ENCODE peak calls at places on chromosome 17, in six cellular contexts. V is H1, B is H9, O is IMR-90, E is neuronal stem cell, Q is mesendoderm. H is an unnamed sample.
A peak's percentile ranks its signal among the peaks of the same experiment; 100 is the strongest.

GRCh38 chr17:74759941-74760340 is 11.5 kb downstream of the NHERF1 start:
- DNase-seq in Q (peak; percentile 69), O (no peak), B (no peak), V (no peak), E (no peak), H (no peak)

GRCh38 chr17:70365098-70365583 is 195.8 kb downstream of the KCNJ2 start:
- DNase-seq in B (no peak), V (no peak), E (no peak), Q (peak; percentile 34), O (peak; percentile 78), H (peak; percentile 81)

GRCh38 chr17:66542183-66542966 is 240.0 kb downstream of the PRKCA start:
- DNase-seq in V (no peak), B (no peak), O (peak; percentile 53), E (no peak), Q (no peak), H (peak; percentile 78)

GRCh38 chr17:73625975-73626706 is 18.1 kb downstream of the SDK2 start:
- DNase-seq in B (no peak), V (no peak), O (no peak), Q (peak; percentile 70), E (no peak), H (no peak)

GRCh38 chr17:53797497-53797896 is 25.2 kb upstream of the KIF2B start:
- DNase-seq in O (no peak), E (no peak), B (no peak), V (no peak), Q (no peak), H (no peak)

GRCh38 chr17:41301916-41302901 is at the start of gene KRTAP29-1:
- DNase-seq in Q (no peak), E (no peak), V (no peak), O (no peak), B (no peak), H (no peak)

GRCh38 chr17:50898369-50899004 is 32.3 kb upstream of the TOB1 start:
- DNase-seq in E (no peak), O (no peak), B (no peak), Q (no peak), V (no peak), H (no peak)

GRCh38 chr17:80845863-80846671 is 145.6 kb upstream of the CHMP6 start:
- DNase-seq in V (no peak), O (no peak), Q (no peak), B (no peak), E (no peak), H (no peak)

GRCh38 chr17:78669975-78670518 is 92.9 kb upstream of the DNAH17 start:
- DNase-seq in V (no peak), E (no peak), B (no peak), O (no peak), Q (no peak), H (no peak)

GRCh38 chr17:35294756-35295155 is 51.9 kb downstream of the SLFN5 start:
- DNase-seq in E (no peak), O (no peak), Q (no peak), B (no peak), V (no peak), H (no peak)

GRCh38 chr17:67011527-67012175 is 32.7 kb upstream of the CACNG1 start:
- DNase-seq in V (no peak), Q (no peak), B (no peak), E (no peak), O (no peak), H (no peak)

GRCh38 chr17:42660692-42661345 is 1.7 kb downstream of the TUBG2 start:
- DNase-seq in E (no peak), Q (peak; percentile 21), O (peak; percentile 72), B (no peak), V (no peak), H (peak; percentile 86)

GRCh38 chr17:81202318-81202717 is 20.4 kb downstream of the CEP131 start:
- DNase-seq in Q (no peak), E (no peak), V (no peak), O (no peak), B (no peak), H (no peak)

GRCh38 chr17:79837888-79838540 is 1.2 kb downstream of the CBX4 start:
- DNase-seq in O (no peak), B (no peak), Q (no peak), V (no peak), E (no peak), H (no peak)

GRCh38 chr17:2883544-2884203 is 87.4 kb downstream of the RAP1GAP2 start:
- DNase-seq in V (no peak), B (no peak), O (peak; percentile 62), Q (peak; percentile 73), E (no peak), H (peak; percentile 29)

GRCh38 chr17:63116228-63116627 is 150.2 kb downstream of the TANC2 start:
- DNase-seq in Q (peak; percentile 68), V (no peak), O (no peak), B (no peak), E (no peak), H (no peak)
- H3K4ac ChIP-seq in Q (no peak overlapping the region), V (no peak overlapping the region), O (no peak overlapping the region), B (no peak overlapping the region), E (no peak overlapping the region), H (no peak overlapping the region)

GRCh38 chr17:76542566-76542971 is 2.7 kb downstream of the PRCD start:
- DNase-seq in E (no peak), O (no peak), B (no peak), V (no peak), Q (no peak), H (no peak)

GRCh38 chr17:76538941-76539340 is 903 bp upstream of the PRCD start:
- DNase-seq in B (no peak), V (no peak), O (no peak), Q (no peak), E (no peak), H (no peak)

GRCh38 chr17:76539631-76540271 is at the start of gene PRCD:
- DNase-seq in B (peak; percentile 58), Q (peak; percentile 71), E (no peak), O (no peak), V (no peak), H (peak; percentile 34)

GRCh38 chr17:76541739-76542450 is 2.1 kb downstream of the PRCD start:
- DNase-seq in E (no peak), O (no peak), B (no peak), V (no peak), Q (no peak), H (no peak)

DNA sequence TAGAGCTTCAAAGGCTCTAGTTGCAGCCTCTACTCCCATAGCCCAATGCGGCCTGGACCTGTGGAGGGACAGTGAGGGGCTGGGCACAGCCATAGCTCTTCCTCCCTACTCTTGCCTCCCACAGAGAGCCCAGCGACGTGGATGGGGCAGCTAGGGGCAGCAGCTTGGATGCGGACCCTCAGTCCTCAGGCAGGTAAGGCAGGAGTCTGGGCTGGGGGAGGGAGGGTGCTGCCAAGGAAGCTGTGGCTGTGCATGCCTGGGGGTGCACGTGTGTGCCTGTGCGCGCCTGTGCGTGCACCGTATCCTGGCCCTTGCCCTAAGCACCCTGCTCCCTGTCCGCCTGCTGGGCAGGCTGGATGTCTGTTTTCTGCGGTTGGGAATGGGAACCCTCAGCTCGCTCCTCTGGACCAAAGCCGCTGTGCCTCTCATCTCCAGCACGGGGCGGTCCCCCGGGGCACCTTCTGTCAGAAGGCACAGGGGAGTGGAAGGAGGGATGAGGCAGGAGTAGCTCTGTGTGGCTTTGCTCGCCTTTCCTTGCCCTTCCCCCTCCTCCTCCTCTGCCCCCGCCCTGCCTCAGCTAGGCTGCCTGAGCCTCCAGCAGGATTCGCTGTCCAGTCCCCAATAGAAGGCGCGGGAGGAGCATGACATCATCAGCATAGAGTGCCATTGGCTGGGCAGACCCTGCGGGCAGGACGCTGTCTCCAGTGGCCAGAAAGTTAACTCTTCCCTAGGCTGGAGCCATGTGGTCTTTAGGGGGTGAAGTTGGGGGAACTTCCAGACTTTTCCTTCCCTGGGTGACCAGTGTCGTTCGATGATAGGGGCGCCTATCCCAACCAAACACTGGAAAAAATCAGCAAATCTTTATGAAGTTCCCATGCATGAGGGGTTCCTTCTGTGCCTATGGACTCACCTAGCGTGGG is 797 bp downstream of the PRCD start:
- DNase-seq in O (peak; percentile 94), E (peak; percentile 87), Q (peak; percentile 99), V (peak; percentile 92), B (peak; percentile 100), H (peak; percentile 98)
- H3K27ac ChIP-seq in O (peak overlapping the region; percentile 62), E (no peak overlapping the region), Q (no peak overlapping the region), V (no peak overlapping the region), B (no peak overlapping the region), H (peak overlapping the region; percentile 65)

GRCh38 chr17:15350777-15351486 is 9.5 kb upstream of the TEKT3 start:
- DNase-seq in E (no peak), Q (no peak), B (no peak), O (no peak), V (no peak), H (peak; percentile 80)

GRCh38 chr17:15354256-15354655 is 12.9 kb upstream of the TEKT3 start:
- DNase-seq in E (no peak), O (no peak), V (no peak), Q (no peak), B (no peak), H (no peak)

GRCh38 chr17:15349119-15349518 is 7.7 kb upstream of the TEKT3 start:
- DNase-seq in V (no peak), Q (peak; percentile 13), B (no peak), O (no peak), E (no peak), H (no peak)

GRCh38 chr17:15351487-15351840 is 10.1 kb upstream of the TEKT3 start:
- DNase-seq in Q (peak; percentile 71), V (no peak), E (no peak), O (no peak), B (no peak), H (no peak)

DNA sequence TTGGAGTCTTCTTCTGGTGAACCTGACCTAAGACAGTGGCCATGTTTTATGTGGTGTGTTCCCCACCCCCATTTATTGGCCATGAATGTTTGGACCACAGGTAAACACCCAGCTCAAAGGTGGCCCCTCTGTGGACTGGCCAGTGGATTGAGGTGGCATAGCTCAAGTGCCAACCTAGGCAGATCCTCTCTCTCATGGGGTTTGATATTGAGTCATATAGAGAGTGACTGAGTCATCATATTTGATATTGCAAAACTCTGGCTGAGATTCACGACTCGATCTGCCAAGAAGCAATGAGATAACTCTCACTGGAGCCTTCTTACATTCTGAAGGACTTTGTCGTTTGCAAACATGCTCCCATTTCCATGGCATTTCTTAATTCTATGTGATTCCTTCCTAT is 10.5 kb upstream of the TEKT3 start:
- DNase-seq in E (no peak), O (peak; percentile 88), V (no peak), B (no peak), Q (no peak), H (peak; percentile 65)
- H3K4ac ChIP-seq in E (no peak overlapping the region), O (no peak overlapping the region), V (no peak overlapping the region), B (no peak overlapping the region), Q (no peak overlapping the region), H (peak overlapping the region; percentile 82)

DNA sequence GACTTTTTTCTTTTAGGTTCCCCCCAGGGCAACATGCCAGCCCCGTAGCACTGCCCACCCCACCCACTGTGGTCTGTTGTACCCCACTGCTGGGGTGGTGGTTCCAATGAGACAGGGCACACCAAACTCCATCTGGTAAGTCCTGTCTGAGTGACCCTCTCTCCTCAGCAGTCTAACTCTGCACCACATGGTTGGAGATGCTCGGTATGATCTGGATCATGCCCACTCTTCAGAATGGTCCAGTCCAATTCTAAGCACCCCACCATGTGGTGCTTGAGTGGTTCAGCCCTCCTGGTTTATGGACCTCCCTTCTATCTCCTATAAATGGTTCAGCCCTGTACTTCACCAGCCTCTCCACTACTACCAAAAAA is 5.9 kb downstream of the KDM6B start:
- DNase-seq in V (no peak), B (no peak), E (no peak), O (peak; percentile 55), Q (no peak), H (peak; percentile 63)
- H3K27ac ChIP-seq in V (no peak overlapping the region), B (no peak overlapping the region), E (no peak overlapping the region), O (no peak overlapping the region), Q (no peak overlapping the region), H (no peak overlapping the region)